ENCODE peak calls at places on chromosomes 3 and 15, in four cellular contexts. D is tibial artery, R is left ventricle myocardium inferior, F is HepG2. Y is an unnamed sample.

GRCh38 chr3:160677459-160677901 is 520 bp downstream of the ARL14 start:
- DNase-seq in F (no peak), D (no peak), R (no peak), Y (peak)

GRCh38 chr15:62472616-62473299 is 307.7 kb upstream of the C2CD4B start:
- DNase-seq in F (peak), D (no peak), R (peak), Y (no peak)

GRCh38 chr3:188123170-188123920 is 30.6 kb upstream of the LPP start:
- DNase-seq in F (peak), R (no peak), D (no peak), Y (no peak)

GRCh38 chr3:186369217-186369616 is 7.2 kb upstream of the DGKG start:
- DNase-seq in R (no peak), F (no peak), D (no peak), Y (no peak)

GRCh38 chr15:99755692-99756409 is 22.6 kb upstream of the LYSMD4 start:
- DNase-seq in D (no peak), F (peak), R (no peak), Y (peak)

GRCh38 chr15:58078591-58078990 is 13.1 kb upstream of the ALDH1A2 start:
- DNase-seq in F (no peak), R (no peak), D (no peak), Y (no peak)

GRCh38 chr3:190084983-190085382 is 35.7 kb downstream of the P3H2 start:
- DNase-seq in F (no peak), R (no peak), D (no peak), Y (no peak)

GRCh38 chr15:87365221-87365620 is 891.3 kb downstream of the NTRK3 start:
- DNase-seq in R (no peak), F (no peak), D (no peak), Y (peak)

GRCh38 chr15:52735231-52736089 is 54.7 kb downstream of the ONECUT1 start:
- DNase-seq in R (no peak), D (peak), F (peak), Y (peak)

GRCh38 chr3:57068437-57069089 is 8.1 kb downstream of the SPATA12 start:
- DNase-seq in F (no peak), D (peak), R (peak), Y (peak)

GRCh38 chr15:69504352-69505040 is 51.9 kb downstream of the RPLP1 start:
- DNase-seq in F (no peak), D (no peak), R (no peak), Y (no peak)

DNA sequence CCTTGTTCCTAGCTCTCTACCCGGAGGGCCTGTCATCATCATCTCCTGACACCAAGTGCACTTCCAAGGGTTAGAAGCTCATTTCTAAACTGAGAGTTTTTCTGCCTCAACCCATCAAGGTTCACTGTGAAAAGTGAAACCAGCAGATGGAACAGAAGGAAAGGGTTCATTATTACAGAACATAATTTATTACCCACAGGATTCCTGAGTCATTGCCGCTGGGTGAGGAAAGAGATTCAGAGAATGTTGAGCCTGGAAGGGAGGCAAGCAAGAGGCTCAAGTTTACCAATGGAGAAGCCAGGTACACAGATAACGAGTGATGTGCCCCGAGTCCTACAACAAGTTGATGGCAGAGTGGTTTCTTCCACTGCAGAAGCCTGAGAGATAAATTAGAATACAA is 80.6 kb upstream of the SETMAR start:
- DNase-seq in F (no peak), D (no peak), R (no peak), Y (no peak)
- H3K4me3 ChIP-seq in F (no peak), D (no peak), R (no peak), Y (no peak)

DNA sequence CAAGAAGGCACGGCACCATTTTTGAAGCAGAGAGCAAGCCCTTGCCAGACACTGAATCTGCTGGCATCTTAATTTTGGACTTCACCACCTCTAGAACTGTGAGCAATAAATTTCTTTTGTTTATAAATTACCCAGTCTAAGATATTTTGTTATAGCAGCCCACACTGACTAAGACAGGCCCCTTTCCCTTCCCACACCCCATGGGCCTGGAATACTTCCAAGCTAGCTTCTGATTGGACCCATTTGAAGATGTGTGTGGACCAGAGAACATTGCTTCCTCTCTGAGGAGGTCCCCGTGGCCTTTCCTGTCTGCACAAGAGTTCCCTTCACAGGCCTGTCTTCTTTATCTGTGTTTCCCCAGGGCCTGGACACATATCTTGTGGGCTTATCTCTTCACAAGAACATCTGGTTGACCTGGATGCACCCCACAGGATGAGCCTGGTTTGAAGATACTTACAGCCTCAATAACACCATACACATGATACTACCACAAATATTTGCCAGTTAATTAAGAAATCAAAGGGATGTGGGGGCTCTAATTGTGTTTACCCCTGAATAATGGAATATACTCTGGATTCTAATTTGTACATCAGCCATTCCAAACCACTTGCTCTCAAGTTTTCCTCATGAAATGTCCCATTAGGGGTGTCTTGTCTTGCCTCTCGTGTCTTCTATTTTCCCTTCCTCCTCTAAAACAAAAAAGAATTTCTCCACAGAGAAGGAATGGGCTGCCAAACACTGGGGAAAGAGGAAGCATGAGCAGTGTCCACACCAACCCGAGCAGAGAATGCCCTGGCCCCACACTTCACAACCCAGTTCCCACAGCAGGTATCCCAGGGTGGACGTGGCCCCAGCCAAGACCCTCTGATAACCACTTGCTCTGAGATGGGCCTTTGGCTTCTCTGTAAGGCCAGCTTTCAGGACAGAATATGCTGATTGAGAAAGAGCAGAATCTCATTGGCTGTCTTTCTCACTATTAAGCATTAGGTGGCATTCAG is 42.5 kb downstream of the GLB1 start:
- DNase-seq in R (no peak), F (no peak), D (no peak), Y (no peak)
- H3K4me3 ChIP-seq in R (no peak), F (no peak), D (no peak), Y (no peak)

GRCh38 chr15:49712162-49712561 is 91.3 kb downstream of the DTWD1 start:
- DNase-seq in F (no peak), D (no peak), R (no peak), Y (no peak)
- H3K4me3 ChIP-seq in F (no peak), D (no peak), R (no peak), Y (no peak)

DNA sequence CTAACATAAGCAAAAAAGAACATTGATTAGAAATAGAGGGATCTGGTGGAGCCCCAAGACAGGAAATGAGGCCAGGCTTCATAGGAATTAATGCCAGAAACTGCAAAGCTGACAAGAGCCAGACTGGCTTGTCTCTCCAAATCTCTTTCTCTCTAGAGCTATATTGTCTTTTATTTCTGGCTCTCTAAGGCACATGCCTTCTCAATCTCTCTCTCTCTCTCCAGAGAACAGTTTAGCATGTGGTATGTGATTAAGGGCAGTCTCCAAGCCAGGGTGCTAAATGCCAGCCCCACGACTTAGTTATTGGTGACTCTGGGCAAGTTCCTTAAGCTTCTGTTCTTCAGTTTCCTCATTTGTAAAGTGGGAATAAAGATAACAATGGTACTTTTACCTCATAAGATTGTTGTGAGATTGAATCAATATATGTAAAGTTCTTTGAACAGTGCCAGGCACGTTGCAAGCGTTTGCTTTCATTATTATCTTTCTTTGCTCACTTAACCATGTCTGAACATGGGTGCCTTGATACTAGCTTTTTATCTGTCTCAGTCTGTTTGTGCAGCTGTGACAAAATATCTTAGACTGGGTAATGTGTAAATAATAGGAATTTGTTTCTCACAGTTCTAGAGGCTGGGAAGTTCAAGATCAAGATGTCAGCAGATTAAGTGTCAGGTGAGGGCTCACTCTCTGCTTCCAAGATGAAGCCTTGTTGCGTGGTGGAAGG is 123.2 kb downstream of the BDH1 start:
- DNase-seq in R (no peak), F (no peak), D (no peak), Y (no peak)
- H3K4me3 ChIP-seq in R (no peak), F (no peak), D (no peak), Y (no peak)